ENCODE peak calls at places on chromosomes 13 and 19, in eight cellular contexts. One of them, this sample, is unnamed.

GRCh38 chr13:99078014-99078771 is 100.3 kb upstream of the DOCK9 start:
- DNase-seq in right atrium auricular region: no peak
- DNase-seq in activated CD4-positive, alpha-beta T cell treated with anti-CD3 and anti-CD28 coated beads, Interleukin-2, amount 50 U/mL, for 4 hours: no peak
- DNase-seq in A172: no peak
- DNase-seq in RPMI8226: no peak
- DNase-seq in GM12865: no peak
- DNase-seq in SIG-M5: no peak
- DNase-seq in heart right ventricle: no peak
- DNase-seq in this sample: no peak

GRCh38 chr13:112943309-112944125 is 25.5 kb upstream of the MCF2L start:
- DNase-seq in right atrium auricular region: no peak
- DNase-seq in activated CD4-positive, alpha-beta T cell treated with anti-CD3 and anti-CD28 coated beads, Interleukin-2, amount 50 U/mL, for 4 hours: peak
- DNase-seq in A172: peak
- DNase-seq in RPMI8226: no peak
- DNase-seq in GM12865: peak
- DNase-seq in SIG-M5: no peak
- DNase-seq in heart right ventricle: peak
- DNase-seq in this sample: no peak

GRCh38 chr19:10991521-10992081 is 30.8 kb downstream of the SMARCA4 start:
- DNase-seq in right atrium auricular region: no peak
- DNase-seq in activated CD4-positive, alpha-beta T cell treated with anti-CD3 and anti-CD28 coated beads, Interleukin-2, amount 50 U/mL, for 4 hours: no peak
- DNase-seq in A172: no peak
- DNase-seq in RPMI8226: no peak
- DNase-seq in GM12865: no peak
- DNase-seq in SIG-M5: no peak
- DNase-seq in heart right ventricle: no peak
- DNase-seq in this sample: no peak

GRCh38 chr13:97434417-97435296 is 688 bp downstream of the RAP2A start:
- DNase-seq in right atrium auricular region: peak
- DNase-seq in activated CD4-positive, alpha-beta T cell treated with anti-CD3 and anti-CD28 coated beads, Interleukin-2, amount 50 U/mL, for 4 hours: peak
- DNase-seq in A172: peak
- DNase-seq in RPMI8226: peak
- DNase-seq in GM12865: peak
- DNase-seq in SIG-M5: no peak
- DNase-seq in heart right ventricle: peak
- DNase-seq in this sample: peak

GRCh38 chr19:15696654-15697194 is 23.8 kb downstream of the CYP4F12 start:
- DNase-seq in right atrium auricular region: no peak
- DNase-seq in activated CD4-positive, alpha-beta T cell treated with anti-CD3 and anti-CD28 coated beads, Interleukin-2, amount 50 U/mL, for 4 hours: no peak
- DNase-seq in A172: no peak
- DNase-seq in RPMI8226: peak
- DNase-seq in GM12865: peak
- DNase-seq in SIG-M5: no peak
- DNase-seq in heart right ventricle: no peak
- DNase-seq in this sample: no peak

GRCh38 chr13:111361046-111361872 is 40.8 kb downstream of the TEX29 start:
- DNase-seq in right atrium auricular region: no peak
- DNase-seq in activated CD4-positive, alpha-beta T cell treated with anti-CD3 and anti-CD28 coated beads, Interleukin-2, amount 50 U/mL, for 4 hours: no peak
- DNase-seq in A172: no peak
- DNase-seq in RPMI8226: no peak
- DNase-seq in GM12865: no peak
- DNase-seq in SIG-M5: no peak
- DNase-seq in heart right ventricle: no peak
- DNase-seq in this sample: no peak

GRCh38 chr19:3580156-3580955 is 4.9 kb upstream of the GIPC3 start:
- DNase-seq in right atrium auricular region: peak
- DNase-seq in activated CD4-positive, alpha-beta T cell treated with anti-CD3 and anti-CD28 coated beads, Interleukin-2, amount 50 U/mL, for 4 hours: no peak
- DNase-seq in A172: peak
- DNase-seq in RPMI8226: no peak
- DNase-seq in GM12865: no peak
- DNase-seq in SIG-M5: no peak
- DNase-seq in heart right ventricle: no peak
- DNase-seq in this sample: no peak

GRCh38 chr13:100646030-100646673 is 28.4 kb downstream of the TMTC4 start:
- DNase-seq in right atrium auricular region: no peak
- DNase-seq in activated CD4-positive, alpha-beta T cell treated with anti-CD3 and anti-CD28 coated beads, Interleukin-2, amount 50 U/mL, for 4 hours: no peak
- DNase-seq in A172: peak
- DNase-seq in RPMI8226: no peak
- DNase-seq in GM12865: no peak
- DNase-seq in SIG-M5: no peak
- DNase-seq in heart right ventricle: no peak
- DNase-seq in this sample: no peak

GRCh38 chr13:30759748-30760147 is 24.4 kb downstream of the ALOX5AP start:
- DNase-seq in right atrium auricular region: no peak
- DNase-seq in activated CD4-positive, alpha-beta T cell treated with anti-CD3 and anti-CD28 coated beads, Interleukin-2, amount 50 U/mL, for 4 hours: no peak
- DNase-seq in A172: no peak
- DNase-seq in RPMI8226: no peak
- DNase-seq in GM12865: no peak
- DNase-seq in SIG-M5: no peak
- DNase-seq in heart right ventricle: no peak
- DNase-seq in this sample: no peak

GRCh38 chr13:35164324-35164932 is 222.4 kb downstream of the NBEA start:
- DNase-seq in right atrium auricular region: no peak
- DNase-seq in activated CD4-positive, alpha-beta T cell treated with anti-CD3 and anti-CD28 coated beads, Interleukin-2, amount 50 U/mL, for 4 hours: no peak
- DNase-seq in A172: peak
- DNase-seq in RPMI8226: peak
- DNase-seq in GM12865: peak
- DNase-seq in SIG-M5: no peak
- DNase-seq in heart right ventricle: no peak
- DNase-seq in this sample: no peak

GRCh38 chr13:55199132-55199531 is 1941.6 kb upstream of the PRR20A start:
- DNase-seq in right atrium auricular region: no peak
- DNase-seq in activated CD4-positive, alpha-beta T cell treated with anti-CD3 and anti-CD28 coated beads, Interleukin-2, amount 50 U/mL, for 4 hours: no peak
- DNase-seq in A172: peak
- DNase-seq in RPMI8226: no peak
- DNase-seq in GM12865: no peak
- DNase-seq in SIG-M5: no peak
- DNase-seq in heart right ventricle: no peak
- DNase-seq in this sample: no peak

GRCh38 chr19:45526143-45526542 is 18.9 kb downstream of the VASP start:
- DNase-seq in right atrium auricular region: peak
- DNase-seq in activated CD4-positive, alpha-beta T cell treated with anti-CD3 and anti-CD28 coated beads, Interleukin-2, amount 50 U/mL, for 4 hours: no peak
- DNase-seq in A172: peak
- DNase-seq in RPMI8226: no peak
- DNase-seq in GM12865: no peak
- DNase-seq in SIG-M5: no peak
- DNase-seq in heart right ventricle: peak
- DNase-seq in this sample: peak

This sample was measured in uterus.